ENCODE peak calls at places on chromosomes 7 and 10, in six cellular contexts. K is type B pancreatic cell, S is B cell, E is H9, L is PC-9, M is GM20000. T is an unnamed sample.

GRCh38 chr7:102322202-102322715 is 34.0 kb downstream of the SPDYE6 start:
- DNase-seq in K (no peak), E (no peak), L (no peak), M (peak; percentile 35), S (peak; percentile 30), T (no peak)

GRCh38 chr10:110207805-110208613 is 604 bp downstream of the MXI1 start:
- DNase-seq in M (peak; percentile 73), E (peak; percentile 57), K (no peak), S (peak; percentile 70), L (no peak), T (peak; percentile 65)

GRCh38 chr7:158135931-158136330 is 451.7 kb downstream of the PTPRN2 start:
- DNase-seq in M (no peak), S (no peak), E (no peak), K (no peak), L (no peak), T (no peak)

GRCh38 chr7:90178592-90179279 is 24.5 kb downstream of the STEAP1 start:
- DNase-seq in S (no peak), E (no peak), K (no peak), L (peak; percentile 87), M (peak; percentile 29), T (no peak)

GRCh38 chr7:23065974-23066373 is 39.6 kb upstream of the KLHL7 start:
- DNase-seq in K (no peak), E (no peak), S (no peak), L (peak; percentile 51), M (no peak), T (no peak)

GRCh38 chr7:105612806-105613205 is 31.5 kb upstream of the EFCAB10 start:
- DNase-seq in K (no peak), E (no peak), S (no peak), L (no peak), M (no peak), T (no peak)

GRCh38 chr10:14405076-14406065 is 74.6 kb upstream of the FRMD4A start:
- DNase-seq in E (no peak), L (peak; percentile 71), K (no peak), S (no peak), M (no peak), T (no peak)

GRCh38 chr7:130918129-130919052 is 184.4 kb upstream of the KLF14 start:
- DNase-seq in K (no peak), E (no peak), M (no peak), L (no peak), S (no peak), T (no peak)

GRCh38 chr10:102344067-102344466 is 51.4 kb upstream of the NFKB2 start:
- DNase-seq in M (no peak), K (no peak), S (no peak), L (no peak), E (no peak), T (no peak)

GRCh38 chr7:7793921-7794320 is 75.5 kb upstream of the RPA3 start:
- DNase-seq in L (no peak), E (no peak), S (no peak), M (no peak), K (no peak), T (no peak)

GRCh38 chr7:155860840-155861479 is 48.7 kb upstream of the SHH start:
- DNase-seq in L (peak; percentile 92), M (no peak), S (no peak), E (no peak), K (peak; percentile 42), T (no peak)

GRCh38 chr10:12376211-12376610 is 26.9 kb downstream of the CAMK1D start:
- DNase-seq in E (no peak), S (no peak), L (no peak), K (no peak), M (no peak), T (no peak)

GRCh38 chr7:85866540-85866939 is 679.7 kb upstream of the SEMA3D start:
- DNase-seq in L (no peak), S (no peak), M (no peak), E (no peak), K (no peak), T (no peak)

GRCh38 chr10:59944339-59944935 is 38.1 kb upstream of the CCDC6 start:
- DNase-seq in L (peak; percentile 39), M (no peak), S (no peak), E (no peak), K (no peak), T (no peak)

GRCh38 chr7:90530263-90530662 is 60.8 kb downstream of the PTTG1IP2 start:
- DNase-seq in E (no peak), S (no peak), L (no peak), K (no peak), M (no peak), T (no peak)

GRCh38 chr10:15201589-15202300 is 33.3 kb upstream of the NMT2 start:
- DNase-seq in M (no peak), E (no peak), S (no peak), L (peak; percentile 38), K (no peak), T (no peak)

GRCh38 chr10:101380353-101381017 is 26.5 kb downstream of the BTRC start:
- DNase-seq in M (no peak), S (no peak), L (peak; percentile 84), E (no peak), K (no peak), T (no peak)

GRCh38 chr7:3162286-3162685 is 118.6 kb upstream of the CARD11 start:
- DNase-seq in S (no peak), K (no peak), M (no peak), E (no peak), L (no peak), T (no peak)

GRCh38 chr10:69392481-69393000 is 24.2 kb downstream of the TACR2 start:
- DNase-seq in M (peak; percentile 88), L (peak; percentile 73), S (peak; percentile 84), K (peak; percentile 82), E (peak; percentile 95), T (peak; percentile 84)

GRCh38 chr10:8060010-8060703 is 5.7 kb downstream of the GATA3 start:
- DNase-seq in M (peak; percentile 54), L (no peak), E (peak; percentile 33), S (no peak), K (no peak), T (no peak)

GRCh38 chr7:81672872-81673271 is 97.0 kb downstream of the HGF start:
- DNase-seq in K (no peak), E (peak; percentile 55), S (no peak), L (no peak), M (no peak), T (peak; percentile 13)

GRCh38 chr7:80210400-80210799 is 75.8 kb downstream of the GNAI1 start:
- DNase-seq in M (no peak), S (no peak), L (no peak), E (no peak), K (no peak), T (no peak)

GRCh38 chr7:4185736-4186512 is 496.2 kb upstream of the FOXK1 start:
- DNase-seq in S (no peak), E (no peak), L (no peak), K (no peak), M (no peak), T (no peak)

GRCh38 chr10:76115471-76116155 is 684.2 kb downstream of the LRMDA start:
- DNase-seq in L (peak; percentile 60), S (no peak), M (no peak), K (no peak), E (no peak), T (peak; percentile 50)

GRCh38 chr7:36969376-36969775 is 245.1 kb upstream of the AOAH start:
- DNase-seq in E (no peak), K (no peak), L (no peak), S (no peak), M (no peak), T (no peak)

GRCh38 chr7:67636363-67637355 is 640.0 kb downstream of the TYW1 start:
- DNase-seq in L (no peak), E (peak; percentile 43), S (no peak), K (no peak), M (no peak), T (peak; percentile 11)
- TF ChIP-seq CTCF in L (no peak), E (peak; percentile 54), S (no peak), K (peak; percentile 47), M (no peak), T (peak; percentile 21)

GRCh38 chr7:99387912-99388311 is 13.4 kb downstream of the ARPC1B start:
- DNase-seq in L (no peak), M (no peak), K (no peak), E (no peak), S (no peak), T (no peak)

GRCh38 chr7:99385564-99385963 is 11.0 kb downstream of the ARPC1B start:
- DNase-seq in K (no peak), E (no peak), L (no peak), S (no peak), M (no peak), T (no peak)

GRCh38 chr7:99384523-99384922 is 10.0 kb downstream of the ARPC1B start:
- DNase-seq in L (no peak), S (no peak), M (no peak), E (no peak), K (no peak), T (no peak)

GRCh38 chr7:99383791-99384370 is 9.4 kb downstream of the ARPC1B start:
- DNase-seq in M (no peak), E (no peak), L (no peak), K (no peak), S (no peak), T (no peak)

GRCh38 chr7:99386584-99387238 is 12.2 kb downstream of the ARPC1B start:
- DNase-seq in E (no peak), S (no peak), M (no peak), K (no peak), L (no peak), T (no peak)
- TF ChIP-seq CTCF in E (peak; percentile 51), S (peak; percentile 27), M (peak; percentile 34), K (peak; percentile 41), L (no peak), T (no peak)

GRCh38 chr7:122689346-122690109 is 9.4 kb downstream of the RNF133 start:
- DNase-seq in M (no peak), E (no peak), K (no peak), L (no peak), S (no peak), T (no peak)
- TF ChIP-seq CTCF in M (no peak), E (peak; percentile 43), K (no peak), L (no peak), S (no peak), T (no peak)

GRCh38 chr7:123208793-123209192 is 9.0 kb upstream of the SLC13A1 start:
- DNase-seq in K (no peak), S (no peak), L (no peak), E (no peak), M (peak; percentile 6), T (no peak)
- TF ChIP-seq CTCF in K (peak; percentile 54), S (no peak), L (peak; percentile 40), E (peak; percentile 56), M (peak; percentile 24), T (peak; percentile 31)

DNA sequence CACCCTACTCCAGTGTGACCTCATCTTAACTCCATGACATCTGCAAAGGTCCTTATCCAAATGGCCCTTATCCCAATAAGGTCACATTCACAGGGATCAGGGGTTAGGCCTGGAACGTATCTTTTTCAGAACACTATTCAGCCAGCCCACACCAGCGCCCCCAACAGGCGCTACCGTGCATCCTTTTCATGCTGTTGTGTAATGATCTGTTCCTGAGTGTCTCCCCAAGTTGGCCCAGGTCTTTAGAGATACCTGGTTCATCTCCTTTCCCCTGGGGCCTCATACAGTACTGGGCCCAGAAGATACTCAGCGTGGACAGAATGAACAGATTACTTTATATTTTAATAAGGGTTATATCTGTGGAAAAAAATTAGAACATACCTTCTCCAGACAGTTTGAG is 132.6 kb upstream of the ADAM12 start:
- DNase-seq in L (no peak), S (no peak), E (no peak), K (no peak), M (no peak), T (no peak)
- TF ChIP-seq CTCF in L (no peak), S (no peak), E (peak; percentile 42), K (no peak), M (no peak), T (no peak)

T was measured in nephron progenitor cell.